ENCODE peak calls at places on chromosome 22, in ten cellular contexts. One of them, this sample, is unnamed.
A peak's percentile ranks its signal among the peaks of the same experiment; 100 is the strongest.

GRCh38 chr22:24559471-24559870 is 3.7 kb downstream of the SNRPD3 start:
- DNase-seq in cardiac muscle cell: peak; percentile 7
- DNase-seq in activated T-helper 1 cell treated with Interleukin-2 at 50 U/mL for 16 hours: no peak
- DNase-seq in stimulated activated CD4-positive, alpha-beta T cell treated with anti-CD3 and anti-CD28 coated beads, Interleukin-2, amount 100 ng/mL, for 48 hours: no peak
- DNase-seq in adrenal gland: no peak
- DNase-seq in GM19239: no peak
- DNase-seq in NCI-H345: no peak
- DNase-seq in cardiac fibroblast: no peak
- DNase-seq in uterus: no peak
- DNase-seq in dorsolateral prefrontal cortex: no peak
- DNase-seq in this sample: no peak

GRCh38 chr22:36940676-36941075 is 27.2 kb downstream of the CSF2RB start:
- DNase-seq in stimulated activated CD4-positive, alpha-beta T cell treated with anti-CD3 and anti-CD28 coated beads, Interleukin-2, amount 100 ng/mL, for 48 hours: no peak
- DNase-seq in adrenal gland: no peak
- DNase-seq in cardiac fibroblast: no peak
- DNase-seq in GM19239: no peak
- DNase-seq in NCI-H345: no peak
- DNase-seq in dorsolateral prefrontal cortex: no peak
- DNase-seq in uterus: no peak
- DNase-seq in cardiac muscle cell: no peak
- DNase-seq in activated T-helper 1 cell treated with Interleukin-2 at 50 U/mL for 16 hours: no peak
- DNase-seq in this sample: no peak

GRCh38 chr22:49972163-49973017 is 11.8 kb downstream of the PIM3 start:
- DNase-seq in activated T-helper 1 cell treated with Interleukin-2 at 50 U/mL for 16 hours: no peak
- DNase-seq in cardiac muscle cell: no peak
- DNase-seq in GM19239: no peak
- DNase-seq in uterus: peak; percentile 39
- DNase-seq in cardiac fibroblast: no peak
- DNase-seq in stimulated activated CD4-positive, alpha-beta T cell treated with anti-CD3 and anti-CD28 coated beads, Interleukin-2, amount 100 ng/mL, for 48 hours: no peak
- DNase-seq in dorsolateral prefrontal cortex: no peak
- DNase-seq in adrenal gland: peak; percentile 32
- DNase-seq in NCI-H345: no peak
- DNase-seq in this sample: no peak

GRCh38 chr22:28395920-28396447 is 283.7 kb downstream of the TTC28 start:
- DNase-seq in cardiac muscle cell: no peak
- DNase-seq in uterus: no peak
- DNase-seq in GM19239: no peak
- DNase-seq in cardiac fibroblast: peak; percentile 48
- DNase-seq in adrenal gland: no peak
- DNase-seq in NCI-H345: no peak
- DNase-seq in activated T-helper 1 cell treated with Interleukin-2 at 50 U/mL for 16 hours: no peak
- DNase-seq in dorsolateral prefrontal cortex: no peak
- DNase-seq in stimulated activated CD4-positive, alpha-beta T cell treated with anti-CD3 and anti-CD28 coated beads, Interleukin-2, amount 100 ng/mL, for 48 hours: no peak
- DNase-seq in this sample: peak; percentile 3

GRCh38 chr22:47165338-47165931 is 403.0 kb downstream of the TBC1D22A start:
- DNase-seq in cardiac muscle cell: no peak
- DNase-seq in uterus: peak; percentile 7
- DNase-seq in stimulated activated CD4-positive, alpha-beta T cell treated with anti-CD3 and anti-CD28 coated beads, Interleukin-2, amount 100 ng/mL, for 48 hours: no peak
- DNase-seq in activated T-helper 1 cell treated with Interleukin-2 at 50 U/mL for 16 hours: no peak
- DNase-seq in dorsolateral prefrontal cortex: no peak
- DNase-seq in adrenal gland: no peak
- DNase-seq in GM19239: no peak
- DNase-seq in NCI-H345: peak; percentile 35
- DNase-seq in cardiac fibroblast: no peak
- DNase-seq in this sample: no peak

GRCh38 chr22:19784396-19785175 is 24.0 kb downstream of the TBX1 start:
- DNase-seq in adrenal gland: no peak
- DNase-seq in NCI-H345: no peak
- DNase-seq in stimulated activated CD4-positive, alpha-beta T cell treated with anti-CD3 and anti-CD28 coated beads, Interleukin-2, amount 100 ng/mL, for 48 hours: no peak
- DNase-seq in activated T-helper 1 cell treated with Interleukin-2 at 50 U/mL for 16 hours: no peak
- DNase-seq in cardiac muscle cell: no peak
- DNase-seq in dorsolateral prefrontal cortex: no peak
- DNase-seq in uterus: no peak
- DNase-seq in GM19239: no peak
- DNase-seq in cardiac fibroblast: no peak
- DNase-seq in this sample: no peak

GRCh38 chr22:40328551-40328950 is 17.7 kb upstream of the ADSL start:
- DNase-seq in dorsolateral prefrontal cortex: no peak
- DNase-seq in activated T-helper 1 cell treated with Interleukin-2 at 50 U/mL for 16 hours: no peak
- DNase-seq in cardiac fibroblast: no peak
- DNase-seq in GM19239: no peak
- DNase-seq in NCI-H345: no peak
- DNase-seq in stimulated activated CD4-positive, alpha-beta T cell treated with anti-CD3 and anti-CD28 coated beads, Interleukin-2, amount 100 ng/mL, for 48 hours: no peak
- DNase-seq in adrenal gland: no peak
- DNase-seq in uterus: no peak
- DNase-seq in cardiac muscle cell: no peak
- DNase-seq in this sample: no peak

GRCh38 chr22:16949561-16949960 is 58.5 kb downstream of the GAB4 start:
- DNase-seq in GM19239: no peak
- DNase-seq in adrenal gland: peak; percentile 73
- DNase-seq in NCI-H345: no peak
- DNase-seq in uterus: no peak
- DNase-seq in activated T-helper 1 cell treated with Interleukin-2 at 50 U/mL for 16 hours: no peak
- DNase-seq in cardiac muscle cell: no peak
- DNase-seq in stimulated activated CD4-positive, alpha-beta T cell treated with anti-CD3 and anti-CD28 coated beads, Interleukin-2, amount 100 ng/mL, for 48 hours: peak; percentile 4
- DNase-seq in dorsolateral prefrontal cortex: no peak
- DNase-seq in cardiac fibroblast: no peak
- DNase-seq in this sample: no peak

GRCh38 chr22:43985532-43985931 is 30.3 kb downstream of the SAMM50 start:
- DNase-seq in activated T-helper 1 cell treated with Interleukin-2 at 50 U/mL for 16 hours: no peak
- DNase-seq in stimulated activated CD4-positive, alpha-beta T cell treated with anti-CD3 and anti-CD28 coated beads, Interleukin-2, amount 100 ng/mL, for 48 hours: no peak
- DNase-seq in uterus: no peak
- DNase-seq in dorsolateral prefrontal cortex: peak; percentile 56
- DNase-seq in cardiac muscle cell: no peak
- DNase-seq in NCI-H345: no peak
- DNase-seq in cardiac fibroblast: peak; percentile 31
- DNase-seq in adrenal gland: peak; percentile 47
- DNase-seq in GM19239: no peak
- DNase-seq in this sample: no peak

GRCh38 chr22:28299760-28300159 is 379.9 kb downstream of the TTC28 start:
- DNase-seq in dorsolateral prefrontal cortex: no peak
- DNase-seq in cardiac fibroblast: peak; percentile 39
- DNase-seq in GM19239: no peak
- DNase-seq in activated T-helper 1 cell treated with Interleukin-2 at 50 U/mL for 16 hours: no peak
- DNase-seq in cardiac muscle cell: peak; percentile 12
- DNase-seq in stimulated activated CD4-positive, alpha-beta T cell treated with anti-CD3 and anti-CD28 coated beads, Interleukin-2, amount 100 ng/mL, for 48 hours: no peak
- DNase-seq in NCI-H345: no peak
- DNase-seq in adrenal gland: peak; percentile 11
- DNase-seq in uterus: peak; percentile 55
- DNase-seq in this sample: no peak

GRCh38 chr22:25437414-25438160 is 126.9 kb upstream of the GRK3 start:
- DNase-seq in activated T-helper 1 cell treated with Interleukin-2 at 50 U/mL for 16 hours: no peak
- DNase-seq in cardiac fibroblast: no peak
- DNase-seq in adrenal gland: no peak
- DNase-seq in GM19239: no peak
- DNase-seq in NCI-H345: no peak
- DNase-seq in uterus: no peak
- DNase-seq in dorsolateral prefrontal cortex: no peak
- DNase-seq in stimulated activated CD4-positive, alpha-beta T cell treated with anti-CD3 and anti-CD28 coated beads, Interleukin-2, amount 100 ng/mL, for 48 hours: no peak
- DNase-seq in cardiac muscle cell: no peak
- DNase-seq in this sample: no peak

GRCh38 chr22:47808886-47809620 is 1046.6 kb downstream of the TBC1D22A start:
- DNase-seq in GM19239: no peak
- DNase-seq in dorsolateral prefrontal cortex: no peak
- DNase-seq in uterus: no peak
- DNase-seq in cardiac muscle cell: no peak
- DNase-seq in activated T-helper 1 cell treated with Interleukin-2 at 50 U/mL for 16 hours: no peak
- DNase-seq in NCI-H345: no peak
- DNase-seq in stimulated activated CD4-positive, alpha-beta T cell treated with anti-CD3 and anti-CD28 coated beads, Interleukin-2, amount 100 ng/mL, for 48 hours: no peak
- DNase-seq in cardiac fibroblast: no peak
- DNase-seq in adrenal gland: no peak
- DNase-seq in this sample: no peak

GRCh38 chr22:44181033-44181911 is 547 bp downstream of the PARVG start:
- DNase-seq in activated T-helper 1 cell treated with Interleukin-2 at 50 U/mL for 16 hours: peak; percentile 54
- DNase-seq in NCI-H345: no peak
- DNase-seq in GM19239: peak; percentile 48
- DNase-seq in cardiac fibroblast: no peak
- DNase-seq in adrenal gland: peak; percentile 30
- DNase-seq in cardiac muscle cell: no peak
- DNase-seq in uterus: no peak
- DNase-seq in stimulated activated CD4-positive, alpha-beta T cell treated with anti-CD3 and anti-CD28 coated beads, Interleukin-2, amount 100 ng/mL, for 48 hours: peak; percentile 28
- DNase-seq in dorsolateral prefrontal cortex: no peak
- DNase-seq in this sample: no peak

GRCh38 chr22:47107431-47107830 is 345.0 kb downstream of the TBC1D22A start:
- DNase-seq in GM19239: no peak
- DNase-seq in cardiac fibroblast: peak; percentile 80
- DNase-seq in adrenal gland: no peak
- DNase-seq in dorsolateral prefrontal cortex: no peak
- DNase-seq in cardiac muscle cell: no peak
- DNase-seq in NCI-H345: no peak
- DNase-seq in stimulated activated CD4-positive, alpha-beta T cell treated with anti-CD3 and anti-CD28 coated beads, Interleukin-2, amount 100 ng/mL, for 48 hours: no peak
- DNase-seq in activated T-helper 1 cell treated with Interleukin-2 at 50 U/mL for 16 hours: no peak
- DNase-seq in uterus: no peak
- DNase-seq in this sample: no peak

GRCh38 chr22:49848690-49849160 is 4.9 kb upstream of the ZBED4 start:
- DNase-seq in dorsolateral prefrontal cortex: no peak
- DNase-seq in GM19239: no peak
- DNase-seq in activated T-helper 1 cell treated with Interleukin-2 at 50 U/mL for 16 hours: no peak
- DNase-seq in stimulated activated CD4-positive, alpha-beta T cell treated with anti-CD3 and anti-CD28 coated beads, Interleukin-2, amount 100 ng/mL, for 48 hours: no peak
- DNase-seq in NCI-H345: no peak
- DNase-seq in cardiac fibroblast: no peak
- DNase-seq in uterus: no peak
- DNase-seq in adrenal gland: no peak
- DNase-seq in cardiac muscle cell: no peak
- DNase-seq in this sample: no peak

GRCh38 chr22:50502096-50502495 is 5.4 kb downstream of the LMF2 start:
- DNase-seq in cardiac fibroblast: no peak
- DNase-seq in stimulated activated CD4-positive, alpha-beta T cell treated with anti-CD3 and anti-CD28 coated beads, Interleukin-2, amount 100 ng/mL, for 48 hours: no peak
- DNase-seq in uterus: no peak
- DNase-seq in activated T-helper 1 cell treated with Interleukin-2 at 50 U/mL for 16 hours: no peak
- DNase-seq in cardiac muscle cell: no peak
- DNase-seq in GM19239: no peak
- DNase-seq in adrenal gland: no peak
- DNase-seq in dorsolateral prefrontal cortex: no peak
- DNase-seq in NCI-H345: no peak
- DNase-seq in this sample: no peak

GRCh38 chr22:47073101-47073500 is 310.7 kb downstream of the TBC1D22A start:
- DNase-seq in activated T-helper 1 cell treated with Interleukin-2 at 50 U/mL for 16 hours: no peak
- DNase-seq in cardiac muscle cell: no peak
- DNase-seq in NCI-H345: no peak
- DNase-seq in GM19239: no peak
- DNase-seq in adrenal gland: no peak
- DNase-seq in uterus: no peak
- DNase-seq in dorsolateral prefrontal cortex: no peak
- DNase-seq in stimulated activated CD4-positive, alpha-beta T cell treated with anti-CD3 and anti-CD28 coated beads, Interleukin-2, amount 100 ng/mL, for 48 hours: no peak
- DNase-seq in cardiac fibroblast: no peak
- DNase-seq in this sample: no peak

GRCh38 chr22:44103735-44104134 is 77.0 kb upstream of the PARVG start:
- DNase-seq in cardiac muscle cell: no peak
- DNase-seq in cardiac fibroblast: no peak
- DNase-seq in adrenal gland: no peak
- DNase-seq in dorsolateral prefrontal cortex: no peak
- DNase-seq in stimulated activated CD4-positive, alpha-beta T cell treated with anti-CD3 and anti-CD28 coated beads, Interleukin-2, amount 100 ng/mL, for 48 hours: no peak
- DNase-seq in activated T-helper 1 cell treated with Interleukin-2 at 50 U/mL for 16 hours: no peak
- DNase-seq in uterus: no peak
- DNase-seq in NCI-H345: no peak
- DNase-seq in GM19239: no peak
- DNase-seq in this sample: no peak

GRCh38 chr22:45511847-45512261 is 9.2 kb downstream of the FBLN1 start:
- DNase-seq in cardiac fibroblast: peak; percentile 83
- DNase-seq in activated T-helper 1 cell treated with Interleukin-2 at 50 U/mL for 16 hours: no peak
- DNase-seq in adrenal gland: peak; percentile 48
- DNase-seq in cardiac muscle cell: peak; percentile 48
- DNase-seq in stimulated activated CD4-positive, alpha-beta T cell treated with anti-CD3 and anti-CD28 coated beads, Interleukin-2, amount 100 ng/mL, for 48 hours: no peak
- DNase-seq in NCI-H345: no peak
- DNase-seq in uterus: peak; percentile 86
- DNase-seq in GM19239: no peak
- DNase-seq in dorsolateral prefrontal cortex: no peak
- DNase-seq in this sample: no peak

GRCh38 chr22:38710866-38711265 is 5.1 kb downstream of the GTPBP1 start:
- DNase-seq in dorsolateral prefrontal cortex: no peak
- DNase-seq in cardiac fibroblast: no peak
- DNase-seq in GM19239: no peak
- DNase-seq in uterus: no peak
- DNase-seq in cardiac muscle cell: no peak
- DNase-seq in NCI-H345: no peak
- DNase-seq in stimulated activated CD4-positive, alpha-beta T cell treated with anti-CD3 and anti-CD28 coated beads, Interleukin-2, amount 100 ng/mL, for 48 hours: no peak
- DNase-seq in adrenal gland: no peak
- DNase-seq in activated T-helper 1 cell treated with Interleukin-2 at 50 U/mL for 16 hours: no peak
- DNase-seq in this sample: no peak

GRCh38 chr22:19691721-19692341 is 22.5 kb upstream of the SEPTIN5 start:
- DNase-seq in uterus: no peak
- DNase-seq in cardiac muscle cell: peak; percentile 58
- DNase-seq in GM19239: no peak
- DNase-seq in stimulated activated CD4-positive, alpha-beta T cell treated with anti-CD3 and anti-CD28 coated beads, Interleukin-2, amount 100 ng/mL, for 48 hours: no peak
- DNase-seq in adrenal gland: no peak
- DNase-seq in dorsolateral prefrontal cortex: no peak
- DNase-seq in activated T-helper 1 cell treated with Interleukin-2 at 50 U/mL for 16 hours: no peak
- DNase-seq in cardiac fibroblast: peak; percentile 76
- DNase-seq in NCI-H345: no peak
- DNase-seq in this sample: no peak

GRCh38 chr22:34877506-34877905 is 188.5 kb upstream of the ISX start:
- DNase-seq in stimulated activated CD4-positive, alpha-beta T cell treated with anti-CD3 and anti-CD28 coated beads, Interleukin-2, amount 100 ng/mL, for 48 hours: no peak
- DNase-seq in dorsolateral prefrontal cortex: no peak
- DNase-seq in activated T-helper 1 cell treated with Interleukin-2 at 50 U/mL for 16 hours: no peak
- DNase-seq in GM19239: no peak
- DNase-seq in NCI-H345: no peak
- DNase-seq in cardiac muscle cell: no peak
- DNase-seq in adrenal gland: no peak
- DNase-seq in cardiac fibroblast: no peak
- DNase-seq in uterus: no peak
- DNase-seq in this sample: no peak

GRCh38 chr22:24474221-24474620 is 20.9 kb upstream of the UPB1 start:
- DNase-seq in adrenal gland: peak; percentile 18
- DNase-seq in activated T-helper 1 cell treated with Interleukin-2 at 50 U/mL for 16 hours: no peak
- DNase-seq in GM19239: no peak
- DNase-seq in cardiac fibroblast: peak; percentile 91
- DNase-seq in cardiac muscle cell: no peak
- DNase-seq in stimulated activated CD4-positive, alpha-beta T cell treated with anti-CD3 and anti-CD28 coated beads, Interleukin-2, amount 100 ng/mL, for 48 hours: no peak
- DNase-seq in NCI-H345: no peak
- DNase-seq in dorsolateral prefrontal cortex: no peak
- DNase-seq in uterus: no peak
- DNase-seq in this sample: no peak

GRCh38 chr22:49962751-49963646 is 2.4 kb downstream of the PIM3 start:
- DNase-seq in adrenal gland: peak; percentile 33
- DNase-seq in GM19239: no peak
- DNase-seq in activated T-helper 1 cell treated with Interleukin-2 at 50 U/mL for 16 hours: no peak
- DNase-seq in stimulated activated CD4-positive, alpha-beta T cell treated with anti-CD3 and anti-CD28 coated beads, Interleukin-2, amount 100 ng/mL, for 48 hours: no peak
- DNase-seq in cardiac muscle cell: no peak
- DNase-seq in NCI-H345: no peak
- DNase-seq in uterus: peak; percentile 56
- DNase-seq in cardiac fibroblast: no peak
- DNase-seq in dorsolateral prefrontal cortex: peak; percentile 7
- DNase-seq in this sample: no peak

GRCh38 chr22:28985581-28986290 is 75.9 kb downstream of the C22orf31 start:
- DNase-seq in cardiac muscle cell: no peak
- DNase-seq in GM19239: no peak
- DNase-seq in NCI-H345: no peak
- DNase-seq in adrenal gland: no peak
- DNase-seq in dorsolateral prefrontal cortex: no peak
- DNase-seq in uterus: no peak
- DNase-seq in activated T-helper 1 cell treated with Interleukin-2 at 50 U/mL for 16 hours: no peak
- DNase-seq in cardiac fibroblast: no peak
- DNase-seq in stimulated activated CD4-positive, alpha-beta T cell treated with anti-CD3 and anti-CD28 coated beads, Interleukin-2, amount 100 ng/mL, for 48 hours: no peak
- DNase-seq in this sample: no peak

GRCh38 chr22:50530857-50531545 is 1.2 kb upstream of the TYMP start:
- DNase-seq in uterus: peak; percentile 70
- DNase-seq in cardiac fibroblast: peak; percentile 85
- DNase-seq in adrenal gland: peak; percentile 86
- DNase-seq in NCI-H345: peak; percentile 34
- DNase-seq in activated T-helper 1 cell treated with Interleukin-2 at 50 U/mL for 16 hours: peak; percentile 56
- DNase-seq in cardiac muscle cell: peak; percentile 74
- DNase-seq in stimulated activated CD4-positive, alpha-beta T cell treated with anti-CD3 and anti-CD28 coated beads, Interleukin-2, amount 100 ng/mL, for 48 hours: peak; percentile 77
- DNase-seq in dorsolateral prefrontal cortex: no peak
- DNase-seq in GM19239: no peak
- DNase-seq in this sample: no peak

GRCh38 chr22:25623310-25623734 is 58.8 kb downstream of the GRK3 start:
- DNase-seq in dorsolateral prefrontal cortex: no peak
- DNase-seq in stimulated activated CD4-positive, alpha-beta T cell treated with anti-CD3 and anti-CD28 coated beads, Interleukin-2, amount 100 ng/mL, for 48 hours: no peak
- DNase-seq in adrenal gland: no peak
- DNase-seq in cardiac muscle cell: no peak
- DNase-seq in uterus: no peak
- DNase-seq in NCI-H345: no peak
- DNase-seq in cardiac fibroblast: no peak
- DNase-seq in GM19239: no peak
- DNase-seq in activated T-helper 1 cell treated with Interleukin-2 at 50 U/mL for 16 hours: no peak
- DNase-seq in this sample: no peak

GRCh38 chr22:23431337-23432072 is 148.6 kb downstream of the IGLL1 start:
- DNase-seq in activated T-helper 1 cell treated with Interleukin-2 at 50 U/mL for 16 hours: no peak
- DNase-seq in adrenal gland: peak; percentile 54
- DNase-seq in cardiac fibroblast: no peak
- DNase-seq in stimulated activated CD4-positive, alpha-beta T cell treated with anti-CD3 and anti-CD28 coated beads, Interleukin-2, amount 100 ng/mL, for 48 hours: no peak
- DNase-seq in GM19239: no peak
- DNase-seq in uterus: no peak
- DNase-seq in cardiac muscle cell: peak; percentile 30
- DNase-seq in dorsolateral prefrontal cortex: no peak
- DNase-seq in NCI-H345: peak; percentile 84
- DNase-seq in this sample: no peak

This sample was measured in NCI-H2227 treated with DMSO at 0.1 percent for 48 hours.